ENCODE peak calls at places on chromosomes 16 and 17, in seven cellular contexts. One of them, this sample, is unnamed.

GRCh38 chr16:85401917-85402766 is 211.0 kb upstream of the GSE1 start:
- DNase-seq in OCI-LY7: no peak
- DNase-seq in heart right ventricle: no peak
- DNase-seq in GM13977: no peak
- DNase-seq in pancreas: peak
- DNase-seq in stomach: no peak
- DNase-seq in Calu3: no peak
- DNase-seq in this sample: no peak

GRCh38 chr16:85554114-85554790 is 58.9 kb upstream of the GSE1 start:
- DNase-seq in OCI-LY7: peak
- DNase-seq in heart right ventricle: peak
- DNase-seq in GM13977: peak
- DNase-seq in pancreas: no peak
- DNase-seq in stomach: peak
- DNase-seq in Calu3: peak
- DNase-seq in this sample: peak

GRCh38 chr16:23293016-23293415 is 9.1 kb upstream of the SCNN1B start:
- DNase-seq in OCI-LY7: no peak
- DNase-seq in heart right ventricle: no peak
- DNase-seq in GM13977: peak
- DNase-seq in pancreas: no peak
- DNase-seq in stomach: no peak
- DNase-seq in Calu3: no peak
- DNase-seq in this sample: peak

GRCh38 chr17:68248199-68248825 is 469 bp downstream of the AMZ2 start:
- DNase-seq in OCI-LY7: no peak
- DNase-seq in heart right ventricle: no peak
- DNase-seq in GM13977: no peak
- DNase-seq in pancreas: no peak
- DNase-seq in stomach: peak
- DNase-seq in Calu3: no peak
- DNase-seq in this sample: peak

GRCh38 chr17:10875411-10875810 is 37.5 kb upstream of the PIRT start:
- DNase-seq in OCI-LY7: peak
- DNase-seq in heart right ventricle: no peak
- DNase-seq in GM13977: peak
- DNase-seq in pancreas: no peak
- DNase-seq in stomach: no peak
- DNase-seq in Calu3: peak
- DNase-seq in this sample: peak

GRCh38 chr16:68005786-68006286 is 6.6 kb upstream of the DPEP2 start:
- DNase-seq in OCI-LY7: peak
- DNase-seq in heart right ventricle: no peak
- DNase-seq in GM13977: peak
- DNase-seq in pancreas: no peak
- DNase-seq in stomach: peak
- DNase-seq in Calu3: no peak
- DNase-seq in this sample: no peak

GRCh38 chr16:31082368-31083045 is 6.2 kb downstream of the PRSS53 start:
- DNase-seq in OCI-LY7: no peak
- DNase-seq in heart right ventricle: no peak
- DNase-seq in GM13977: no peak
- DNase-seq in pancreas: no peak
- DNase-seq in stomach: no peak
- DNase-seq in Calu3: no peak
- DNase-seq in this sample: no peak

GRCh38 chr17:55416000-55416399 is 5.6 kb downstream of the MMD start:
- DNase-seq in OCI-LY7: no peak
- DNase-seq in heart right ventricle: no peak
- DNase-seq in GM13977: no peak
- DNase-seq in pancreas: no peak
- DNase-seq in stomach: no peak
- DNase-seq in Calu3: no peak
- DNase-seq in this sample: no peak

GRCh38 chr17:31394544-31394943 is 3.1 kb downstream of the RAB11FIP4 start:
- DNase-seq in OCI-LY7: peak
- DNase-seq in heart right ventricle: peak
- DNase-seq in GM13977: peak
- DNase-seq in pancreas: peak
- DNase-seq in stomach: peak
- DNase-seq in Calu3: no peak
- DNase-seq in this sample: peak

GRCh38 chr17:7558544-7559306 is at the start of gene TNFSF13:
- DNase-seq in OCI-LY7: no peak
- DNase-seq in heart right ventricle: peak
- DNase-seq in GM13977: no peak
- DNase-seq in pancreas: peak
- DNase-seq in stomach: peak
- DNase-seq in Calu3: peak
- DNase-seq in this sample: no peak

GRCh38 chr17:80822021-80822699 is 169.5 kb upstream of the CHMP6 start:
- DNase-seq in OCI-LY7: no peak
- DNase-seq in heart right ventricle: no peak
- DNase-seq in GM13977: no peak
- DNase-seq in pancreas: peak
- DNase-seq in stomach: no peak
- DNase-seq in Calu3: no peak
- DNase-seq in this sample: no peak

GRCh38 chr16:69344171-69344570 is 4.6 kb downstream of the NIP7 start:
- DNase-seq in OCI-LY7: no peak
- DNase-seq in heart right ventricle: no peak
- DNase-seq in GM13977: no peak
- DNase-seq in pancreas: no peak
- DNase-seq in stomach: no peak
- DNase-seq in Calu3: no peak
- DNase-seq in this sample: no peak

GRCh38 chr16:69334696-69335095 is 4.3 kb upstream of the PDF start:
- DNase-seq in OCI-LY7: no peak
- DNase-seq in heart right ventricle: no peak
- DNase-seq in GM13977: no peak
- DNase-seq in pancreas: peak
- DNase-seq in stomach: no peak
- DNase-seq in Calu3: no peak
- DNase-seq in this sample: no peak

GRCh38 chr16:69338557-69339288 is 641 bp downstream of the COG8 start:
- DNase-seq in OCI-LY7: no peak
- DNase-seq in heart right ventricle: no peak
- DNase-seq in GM13977: no peak
- DNase-seq in pancreas: peak
- DNase-seq in stomach: no peak
- DNase-seq in Calu3: no peak
- DNase-seq in this sample: no peak

GRCh38 chr16:69340095-69340644 is 598 bp downstream of the NIP7 start:
- DNase-seq in OCI-LY7: no peak
- DNase-seq in heart right ventricle: no peak
- DNase-seq in GM13977: no peak
- DNase-seq in pancreas: no peak
- DNase-seq in stomach: no peak
- DNase-seq in Calu3: no peak
- DNase-seq in this sample: no peak

DNA sequence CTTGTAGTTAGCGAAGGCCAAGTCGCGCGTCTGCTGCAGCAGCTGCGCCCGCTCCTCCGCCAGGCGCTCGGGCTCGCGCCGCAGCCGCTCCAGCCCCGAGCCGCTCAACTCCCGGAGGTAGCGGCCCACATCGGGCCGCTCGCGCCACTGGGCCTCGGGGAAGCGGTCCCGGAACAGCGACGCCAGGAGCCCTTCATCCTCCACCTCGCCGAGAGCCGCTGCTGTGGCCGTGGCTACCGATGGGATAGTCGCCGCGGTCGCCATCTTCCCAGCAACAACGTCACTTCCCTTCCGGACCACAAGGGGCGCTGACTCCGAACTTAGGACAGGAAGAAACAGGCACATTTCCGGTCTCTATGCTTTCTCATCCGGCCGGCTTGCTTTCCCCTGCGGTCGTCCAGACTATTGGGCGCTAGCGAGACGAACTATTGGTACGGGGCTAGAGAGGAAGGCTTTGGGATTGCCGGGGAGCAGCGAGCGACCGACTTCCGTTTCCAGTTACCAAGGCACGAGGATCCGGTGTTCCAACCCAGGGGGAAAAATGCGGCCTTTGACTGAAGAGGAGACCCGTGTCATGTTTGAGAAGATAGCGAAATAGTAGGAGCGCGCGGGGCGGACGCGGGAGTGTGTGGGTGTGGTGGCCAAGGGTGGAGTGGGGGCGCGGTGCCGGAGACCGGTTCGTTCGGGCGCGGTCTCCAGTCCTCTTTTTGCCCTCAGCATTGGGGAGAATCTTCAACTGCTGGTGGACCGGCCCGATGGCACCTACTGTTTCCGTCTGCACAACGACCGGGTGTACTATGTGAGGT is at the start of the genes COG8 and NIP7:
- DNase-seq in OCI-LY7: peak
- DNase-seq in heart right ventricle: peak
- DNase-seq in GM13977: peak
- DNase-seq in pancreas: peak
- DNase-seq in stomach: peak
- DNase-seq in Calu3: peak
- DNase-seq in this sample: peak
- TF ChIP-seq CTCF in OCI-LY7: peak
- TF ChIP-seq CTCF in heart right ventricle: peak
- TF ChIP-seq CTCF in GM13977: peak
- TF ChIP-seq CTCF in pancreas: peak
- TF ChIP-seq CTCF in stomach: no peak
- TF ChIP-seq CTCF in Calu3: peak
- TF ChIP-seq CTCF in this sample: peak

DNA sequence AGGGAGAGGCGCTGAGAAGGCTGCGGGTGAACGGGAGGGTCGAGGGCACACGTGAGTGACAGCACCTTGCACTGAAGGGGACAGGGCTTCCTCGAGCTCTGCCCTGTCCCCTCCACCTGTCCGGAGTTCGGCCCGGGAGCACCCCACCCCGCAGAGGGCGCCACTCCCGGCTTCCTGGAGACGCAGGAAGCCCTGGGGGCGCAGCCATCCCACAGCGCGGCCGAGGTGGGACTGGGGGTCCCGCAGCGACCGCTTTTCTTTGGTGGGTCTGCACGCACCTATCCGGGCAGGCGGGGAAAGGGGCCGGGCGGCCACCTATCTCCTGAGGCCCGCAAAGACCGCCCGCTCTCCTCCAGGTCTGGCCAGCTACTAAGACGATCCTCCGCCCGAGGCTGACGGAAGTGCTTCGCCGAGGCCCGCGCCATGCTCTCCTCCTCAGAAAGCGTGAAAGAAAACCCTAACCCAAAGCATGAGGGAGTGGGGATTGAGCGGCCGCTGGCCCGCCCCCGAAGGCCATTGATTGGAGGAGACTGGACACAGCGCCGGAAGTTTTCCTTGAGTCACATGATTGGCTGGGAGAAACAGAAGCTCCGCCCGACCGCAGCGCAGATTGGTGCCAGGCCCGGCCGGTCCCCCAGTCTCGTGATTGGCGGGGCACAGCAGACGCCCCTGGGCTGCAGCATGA is 34.4 kb downstream of the DDX19A start:
- DNase-seq in OCI-LY7: peak
- DNase-seq in heart right ventricle: peak
- DNase-seq in GM13977: peak
- DNase-seq in pancreas: peak
- DNase-seq in stomach: peak
- DNase-seq in Calu3: peak
- DNase-seq in this sample: peak
- TF ChIP-seq CTCF in OCI-LY7: peak
- TF ChIP-seq CTCF in heart right ventricle: no peak
- TF ChIP-seq CTCF in GM13977: peak
- TF ChIP-seq CTCF in pancreas: no peak
- TF ChIP-seq CTCF in stomach: no peak
- TF ChIP-seq CTCF in Calu3: peak
- TF ChIP-seq CTCF in this sample: no peak

DNA sequence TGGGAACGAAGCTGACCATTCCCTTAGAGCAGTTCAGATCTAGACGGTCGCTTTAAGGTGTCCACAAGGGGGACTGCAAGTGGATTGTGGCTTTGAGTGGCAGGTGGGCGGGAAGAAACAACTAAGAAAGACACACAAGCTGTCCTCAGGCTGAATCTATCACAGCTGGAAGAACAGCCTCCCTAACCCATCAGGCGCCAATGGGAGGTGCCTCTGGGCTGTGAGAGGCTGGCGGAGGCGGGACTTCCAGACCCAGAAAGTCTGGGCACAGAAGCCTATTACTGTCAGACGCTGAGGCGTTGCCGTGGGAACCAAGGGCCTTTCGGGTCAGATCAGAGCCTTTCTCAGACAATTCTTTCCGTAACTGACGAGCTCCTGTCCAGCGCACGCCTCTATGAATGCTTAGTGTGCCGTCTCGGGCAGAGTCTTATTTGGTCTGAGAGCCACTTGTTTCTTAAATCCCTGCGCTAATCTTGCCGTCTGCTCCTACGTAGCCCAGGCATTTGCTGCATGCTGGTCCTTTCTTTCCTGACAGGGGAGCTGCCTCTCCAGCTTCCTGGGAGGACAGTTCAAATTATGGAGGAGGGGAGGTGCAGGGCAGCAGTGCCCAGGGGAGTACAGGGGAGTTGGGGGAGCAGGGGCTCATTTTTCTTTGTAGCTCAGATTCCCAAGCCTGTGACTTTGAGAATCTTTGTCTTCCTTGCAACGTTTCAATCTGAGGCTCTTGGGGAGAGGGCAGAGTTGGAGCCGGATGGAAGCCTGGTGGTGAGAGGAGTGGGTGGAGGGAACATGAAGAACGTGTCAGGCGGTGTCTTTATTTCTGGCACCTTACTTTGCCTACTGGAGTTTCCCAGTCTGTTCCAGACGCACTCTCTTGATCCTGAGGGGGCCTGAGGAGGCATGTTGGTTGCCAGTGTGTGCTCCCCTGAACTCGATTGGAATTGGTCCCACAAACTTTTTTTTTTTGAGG is 618.7 kb downstream of the KCNJ18 start:
- DNase-seq in OCI-LY7: no peak
- DNase-seq in heart right ventricle: no peak
- DNase-seq in GM13977: no peak
- DNase-seq in pancreas: no peak
- DNase-seq in stomach: no peak
- DNase-seq in Calu3: no peak
- DNase-seq in this sample: no peak
- TF ChIP-seq CTCF in OCI-LY7: no peak
- TF ChIP-seq CTCF in heart right ventricle: no peak
- TF ChIP-seq CTCF in GM13977: no peak
- TF ChIP-seq CTCF in pancreas: no peak
- TF ChIP-seq CTCF in stomach: no peak
- TF ChIP-seq CTCF in Calu3: no peak
- TF ChIP-seq CTCF in this sample: no peak

DNA sequence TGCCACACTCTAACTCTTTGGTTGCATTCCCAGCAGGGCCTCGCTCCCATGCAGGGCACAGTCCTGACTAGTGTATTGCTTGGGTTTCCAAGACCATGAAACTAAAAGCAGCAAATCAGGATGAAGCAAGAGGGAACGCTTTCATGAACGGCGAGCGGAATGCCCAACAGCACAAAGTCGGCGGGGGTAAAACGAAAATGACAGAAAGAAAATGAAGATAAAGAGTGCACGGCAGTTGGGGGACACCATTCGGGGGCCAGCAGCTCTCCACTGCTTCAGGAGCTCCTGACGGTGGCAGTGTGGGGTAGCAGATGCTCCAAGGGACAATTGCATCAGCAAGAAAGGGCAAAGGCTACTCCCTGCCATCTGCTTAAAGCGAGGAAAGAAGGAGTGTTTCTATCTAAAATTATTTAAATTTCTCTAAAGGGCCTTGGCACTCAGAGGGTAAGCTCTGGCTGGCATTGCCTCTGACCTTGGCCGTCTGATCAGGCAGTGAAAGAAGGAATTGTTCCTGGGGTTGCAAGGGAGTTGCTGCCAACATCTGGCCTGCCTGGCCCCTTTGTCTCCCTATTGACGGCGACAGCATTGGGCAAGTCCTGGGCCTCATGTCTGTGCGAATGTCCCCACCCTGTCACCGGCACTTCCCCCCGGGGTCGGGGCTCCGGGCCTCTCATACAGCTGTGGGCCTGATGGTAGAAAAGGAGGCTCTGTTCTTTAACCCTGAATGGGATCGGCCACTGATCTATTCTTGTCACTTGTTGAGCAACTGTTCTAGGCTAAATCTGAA is 138.2 kb downstream of the CMIP start:
- DNase-seq in OCI-LY7: no peak
- DNase-seq in heart right ventricle: no peak
- DNase-seq in GM13977: no peak
- DNase-seq in pancreas: no peak
- DNase-seq in stomach: no peak
- DNase-seq in Calu3: no peak
- DNase-seq in this sample: no peak
- TF ChIP-seq CTCF in OCI-LY7: no peak
- TF ChIP-seq CTCF in heart right ventricle: no peak
- TF ChIP-seq CTCF in GM13977: no peak
- TF ChIP-seq CTCF in pancreas: no peak
- TF ChIP-seq CTCF in stomach: no peak
- TF ChIP-seq CTCF in Calu3: no peak
- TF ChIP-seq CTCF in this sample: no peak